ENCODE peak calls at places on chromosome 19, in nine cellular contexts. One of them, this sample, is unnamed.

GRCh38 chr19:28465317-28466086 is 747.4 kb downstream of the UQCRFS1 start:
- DNase-seq in esophagus muscularis mucosa: no peak
- DNase-seq in K562: no peak
- DNase-seq in brain microvascular endothelial cell: no peak
- DNase-seq in body of pancreas: no peak
- DNase-seq in A549: no peak
- DNase-seq in fibroblast of lung: peak
- DNase-seq in thoracic aorta: no peak
- DNase-seq in heart left ventricle: no peak
- DNase-seq in this sample: no peak

GRCh38 chr19:42250666-42251531 is 4.0 kb downstream of the ERF start:
- DNase-seq in esophagus muscularis mucosa: no peak
- DNase-seq in K562: no peak
- DNase-seq in brain microvascular endothelial cell: no peak
- DNase-seq in body of pancreas: peak
- DNase-seq in A549: no peak
- DNase-seq in fibroblast of lung: peak
- DNase-seq in thoracic aorta: no peak
- DNase-seq in heart left ventricle: peak
- DNase-seq in this sample: peak

GRCh38 chr19:18058208-18059009 is 28.3 kb downstream of the IL12RB1 start:
- DNase-seq in esophagus muscularis mucosa: peak
- DNase-seq in K562: peak
- DNase-seq in brain microvascular endothelial cell: peak
- DNase-seq in body of pancreas: peak
- DNase-seq in A549: peak
- DNase-seq in fibroblast of lung: peak
- DNase-seq in thoracic aorta: peak
- DNase-seq in heart left ventricle: peak
- DNase-seq in this sample: peak

GRCh38 chr19:14118165-14119051 is 846 bp upstream of the PRKACA start:
- DNase-seq in esophagus muscularis mucosa: peak
- DNase-seq in K562: no peak
- DNase-seq in brain microvascular endothelial cell: peak
- DNase-seq in body of pancreas: peak
- DNase-seq in A549: no peak
- DNase-seq in fibroblast of lung: peak
- DNase-seq in thoracic aorta: no peak
- DNase-seq in heart left ventricle: peak
- DNase-seq in this sample: peak

GRCh38 chr19:39031368-39032163 is 783 bp downstream of the FBXO27 start:
- DNase-seq in esophagus muscularis mucosa: peak
- DNase-seq in K562: peak
- DNase-seq in brain microvascular endothelial cell: peak
- DNase-seq in body of pancreas: peak
- DNase-seq in A549: peak
- DNase-seq in fibroblast of lung: peak
- DNase-seq in thoracic aorta: peak
- DNase-seq in heart left ventricle: peak
- DNase-seq in this sample: peak

GRCh38 chr19:7219056-7219455 is 75.2 kb downstream of the INSR start:
- DNase-seq in esophagus muscularis mucosa: no peak
- DNase-seq in K562: no peak
- DNase-seq in brain microvascular endothelial cell: no peak
- DNase-seq in body of pancreas: no peak
- DNase-seq in A549: no peak
- DNase-seq in fibroblast of lung: no peak
- DNase-seq in thoracic aorta: no peak
- DNase-seq in heart left ventricle: no peak
- DNase-seq in this sample: no peak

GRCh38 chr19:31418692-31419430 is 69.6 kb upstream of the TSHZ3 start:
- DNase-seq in esophagus muscularis mucosa: no peak
- DNase-seq in K562: no peak
- DNase-seq in brain microvascular endothelial cell: no peak
- DNase-seq in body of pancreas: no peak
- DNase-seq in A549: no peak
- DNase-seq in fibroblast of lung: no peak
- DNase-seq in thoracic aorta: no peak
- DNase-seq in heart left ventricle: no peak
- DNase-seq in this sample: no peak

GRCh38 chr19:18044825-18045304 is 36.9 kb downstream of the ARRDC2 start:
- DNase-seq in esophagus muscularis mucosa: no peak
- DNase-seq in K562: peak
- DNase-seq in brain microvascular endothelial cell: peak
- DNase-seq in body of pancreas: peak
- DNase-seq in A549: no peak
- DNase-seq in fibroblast of lung: peak
- DNase-seq in thoracic aorta: no peak
- DNase-seq in heart left ventricle: peak
- DNase-seq in this sample: peak

GRCh38 chr19:18379803-18380747 is 5.9 kb upstream of the GDF15 start:
- DNase-seq in esophagus muscularis mucosa: peak
- DNase-seq in K562: peak
- DNase-seq in brain microvascular endothelial cell: peak
- DNase-seq in body of pancreas: peak
- DNase-seq in A549: peak
- DNase-seq in fibroblast of lung: peak
- DNase-seq in thoracic aorta: peak
- DNase-seq in heart left ventricle: peak
- DNase-seq in this sample: no peak

GRCh38 chr19:19657397-19657783 is 6.1 kb downstream of the ATP13A1 start:
- DNase-seq in esophagus muscularis mucosa: no peak
- DNase-seq in K562: peak
- DNase-seq in brain microvascular endothelial cell: no peak
- DNase-seq in body of pancreas: no peak
- DNase-seq in A549: no peak
- DNase-seq in fibroblast of lung: peak
- DNase-seq in thoracic aorta: no peak
- DNase-seq in heart left ventricle: no peak
- DNase-seq in this sample: no peak

GRCh38 chr19:3710265-3710812 is 2.2 kb downstream of the TJP3 start:
- DNase-seq in esophagus muscularis mucosa: no peak
- DNase-seq in K562: peak
- DNase-seq in brain microvascular endothelial cell: peak
- DNase-seq in body of pancreas: peak
- DNase-seq in A549: peak
- DNase-seq in fibroblast of lung: peak
- DNase-seq in thoracic aorta: no peak
- DNase-seq in heart left ventricle: peak
- DNase-seq in this sample: no peak

GRCh38 chr19:8109455-8109854 is 39.9 kb downstream of the FBN3 start:
- DNase-seq in esophagus muscularis mucosa: no peak
- DNase-seq in K562: no peak
- DNase-seq in brain microvascular endothelial cell: no peak
- DNase-seq in body of pancreas: no peak
- DNase-seq in A549: no peak
- DNase-seq in fibroblast of lung: no peak
- DNase-seq in thoracic aorta: no peak
- DNase-seq in heart left ventricle: no peak
- DNase-seq in this sample: no peak

GRCh38 chr19:21460686-21461085 is 44.7 kb upstream of the ZNF429 start:
- DNase-seq in esophagus muscularis mucosa: no peak
- DNase-seq in K562: no peak
- DNase-seq in brain microvascular endothelial cell: no peak
- DNase-seq in body of pancreas: no peak
- DNase-seq in A549: no peak
- DNase-seq in fibroblast of lung: no peak
- DNase-seq in thoracic aorta: no peak
- DNase-seq in heart left ventricle: no peak
- DNase-seq in this sample: no peak

GRCh38 chr19:47157455-47158321 is 27.1 kb downstream of the SAE1 start:
- DNase-seq in esophagus muscularis mucosa: no peak
- DNase-seq in K562: peak
- DNase-seq in brain microvascular endothelial cell: peak
- DNase-seq in body of pancreas: peak
- DNase-seq in A549: no peak
- DNase-seq in fibroblast of lung: peak
- DNase-seq in thoracic aorta: peak
- DNase-seq in heart left ventricle: peak
- DNase-seq in this sample: no peak

GRCh38 chr19:43612374-43612773 is 486 bp downstream of the SRRM5 start:
- DNase-seq in esophagus muscularis mucosa: no peak
- DNase-seq in K562: no peak
- DNase-seq in brain microvascular endothelial cell: no peak
- DNase-seq in body of pancreas: no peak
- DNase-seq in A549: no peak
- DNase-seq in fibroblast of lung: no peak
- DNase-seq in thoracic aorta: no peak
- DNase-seq in heart left ventricle: no peak
- DNase-seq in this sample: no peak

GRCh38 chr19:47657719-47658118 is 48.8 kb downstream of the BICRA start:
- DNase-seq in esophagus muscularis mucosa: no peak
- DNase-seq in K562: no peak
- DNase-seq in brain microvascular endothelial cell: no peak
- DNase-seq in body of pancreas: no peak
- DNase-seq in A549: no peak
- DNase-seq in fibroblast of lung: no peak
- DNase-seq in thoracic aorta: no peak
- DNase-seq in heart left ventricle: no peak
- DNase-seq in this sample: no peak

GRCh38 chr19:51159656-51160055 is 17.6 kb downstream of the SIGLEC7 start:
- DNase-seq in esophagus muscularis mucosa: no peak
- DNase-seq in K562: no peak
- DNase-seq in brain microvascular endothelial cell: no peak
- DNase-seq in body of pancreas: no peak
- DNase-seq in A549: no peak
- DNase-seq in fibroblast of lung: no peak
- DNase-seq in thoracic aorta: no peak
- DNase-seq in heart left ventricle: no peak
- DNase-seq in this sample: no peak

GRCh38 chr19:2636897-2637683 is 65.4 kb downstream of the GNG7 start:
- DNase-seq in esophagus muscularis mucosa: no peak
- DNase-seq in K562: peak
- DNase-seq in brain microvascular endothelial cell: peak
- DNase-seq in body of pancreas: peak
- DNase-seq in A549: peak
- DNase-seq in fibroblast of lung: peak
- DNase-seq in thoracic aorta: no peak
- DNase-seq in heart left ventricle: no peak
- DNase-seq in this sample: peak

GRCh38 chr19:58209577-58209976 is 19.1 kb upstream of the ZNF544 start:
- DNase-seq in esophagus muscularis mucosa: no peak
- DNase-seq in K562: no peak
- DNase-seq in brain microvascular endothelial cell: no peak
- DNase-seq in body of pancreas: no peak
- DNase-seq in A549: no peak
- DNase-seq in fibroblast of lung: no peak
- DNase-seq in thoracic aorta: no peak
- DNase-seq in heart left ventricle: no peak
- DNase-seq in this sample: no peak

GRCh38 chr19:47305309-47305751 is 4.3 kb upstream of the C5AR1 start:
- DNase-seq in esophagus muscularis mucosa: peak
- DNase-seq in K562: peak
- DNase-seq in brain microvascular endothelial cell: peak
- DNase-seq in body of pancreas: peak
- DNase-seq in A549: peak
- DNase-seq in fibroblast of lung: peak
- DNase-seq in thoracic aorta: peak
- DNase-seq in heart left ventricle: peak
- DNase-seq in this sample: peak

GRCh38 chr19:45908956-45909355 is 5.6 kb downstream of the NANOS2 start:
- DNase-seq in esophagus muscularis mucosa: no peak
- DNase-seq in K562: no peak
- DNase-seq in brain microvascular endothelial cell: no peak
- DNase-seq in body of pancreas: no peak
- DNase-seq in A549: no peak
- DNase-seq in fibroblast of lung: peak
- DNase-seq in thoracic aorta: no peak
- DNase-seq in heart left ventricle: no peak
- DNase-seq in this sample: no peak
- TF ChIP-seq CTCF in esophagus muscularis mucosa: no peak
- TF ChIP-seq CTCF in K562: peak
- TF ChIP-seq CTCF in brain microvascular endothelial cell: no peak
- TF ChIP-seq CTCF in body of pancreas: no peak
- TF ChIP-seq CTCF in A549: no peak
- TF ChIP-seq CTCF in fibroblast of lung: no peak
- TF ChIP-seq CTCF in thoracic aorta: no peak
- TF ChIP-seq CTCF in heart left ventricle: no peak
- TF ChIP-seq CTCF in this sample: no peak

GRCh38 chr19:55216461-55217198 is 7.3 kb upstream of the PTPRH start:
- DNase-seq in esophagus muscularis mucosa: no peak
- DNase-seq in K562: peak
- DNase-seq in brain microvascular endothelial cell: peak
- DNase-seq in body of pancreas: peak
- DNase-seq in A549: peak
- DNase-seq in fibroblast of lung: peak
- DNase-seq in thoracic aorta: peak
- DNase-seq in heart left ventricle: peak
- DNase-seq in this sample: peak
- TF ChIP-seq CTCF in esophagus muscularis mucosa: no peak
- TF ChIP-seq CTCF in K562: no peak
- TF ChIP-seq CTCF in brain microvascular endothelial cell: peak
- TF ChIP-seq CTCF in body of pancreas: no peak
- TF ChIP-seq CTCF in A549: no peak
- TF ChIP-seq CTCF in fibroblast of lung: peak
- TF ChIP-seq CTCF in thoracic aorta: no peak
- TF ChIP-seq CTCF in heart left ventricle: no peak
- TF ChIP-seq CTCF in this sample: no peak

DNA sequence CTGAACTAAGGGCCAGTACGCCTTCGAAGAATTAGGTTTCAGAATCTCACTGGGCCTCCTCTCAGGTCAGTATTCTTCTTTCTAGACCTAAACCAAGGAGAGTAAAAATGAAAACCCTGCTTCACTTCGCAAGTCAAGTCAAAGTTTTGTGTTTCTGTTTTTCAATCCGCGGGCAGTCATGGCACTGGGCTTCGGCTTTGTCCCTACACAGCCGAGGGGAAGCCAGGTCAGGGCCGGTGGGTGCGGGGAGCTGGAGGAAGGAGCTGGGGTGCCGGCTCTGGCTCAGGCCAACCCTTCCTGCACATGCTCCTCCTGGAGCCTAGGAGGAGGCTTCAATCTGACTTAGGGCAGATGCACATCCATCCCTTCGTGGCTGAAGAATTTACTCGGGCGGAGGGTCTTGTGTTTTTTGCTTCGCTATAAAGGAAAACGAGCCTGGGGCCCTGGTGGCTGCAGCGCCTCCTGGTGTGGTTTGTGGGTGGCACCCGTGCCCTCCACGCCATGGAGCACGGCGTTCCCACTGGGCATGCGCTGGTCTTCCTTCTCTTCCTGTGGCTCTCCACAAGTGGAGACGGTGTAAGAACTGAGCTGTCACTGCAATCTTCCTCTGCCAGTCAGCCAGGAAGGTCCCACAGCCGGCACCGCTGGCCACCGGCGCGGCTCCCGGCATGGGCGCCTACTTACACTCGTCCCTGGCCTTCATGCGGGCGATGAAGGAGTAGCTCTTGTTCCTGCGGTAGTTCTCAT is 22.5 kb downstream of the C19orf44 start:
- DNase-seq in esophagus muscularis mucosa: no peak
- DNase-seq in K562: no peak
- DNase-seq in brain microvascular endothelial cell: no peak
- DNase-seq in body of pancreas: no peak
- DNase-seq in A549: no peak
- DNase-seq in fibroblast of lung: no peak
- DNase-seq in thoracic aorta: no peak
- DNase-seq in heart left ventricle: no peak
- DNase-seq in this sample: no peak
- TF ChIP-seq CTCF in esophagus muscularis mucosa: no peak
- TF ChIP-seq CTCF in K562: no peak
- TF ChIP-seq CTCF in brain microvascular endothelial cell: peak
- TF ChIP-seq CTCF in body of pancreas: no peak
- TF ChIP-seq CTCF in A549: no peak
- TF ChIP-seq CTCF in fibroblast of lung: peak
- TF ChIP-seq CTCF in thoracic aorta: no peak
- TF ChIP-seq CTCF in heart left ventricle: no peak
- TF ChIP-seq CTCF in this sample: no peak

GRCh38 chr19:5665781-5666513 is 14.4 kb downstream of the MICOS13 start:
- DNase-seq in esophagus muscularis mucosa: no peak
- DNase-seq in K562: no peak
- DNase-seq in brain microvascular endothelial cell: peak
- DNase-seq in body of pancreas: no peak
- DNase-seq in A549: peak
- DNase-seq in fibroblast of lung: peak
- DNase-seq in thoracic aorta: no peak
- DNase-seq in heart left ventricle: no peak
- DNase-seq in this sample: no peak
- TF ChIP-seq CTCF in esophagus muscularis mucosa: no peak
- TF ChIP-seq CTCF in K562: no peak
- TF ChIP-seq CTCF in brain microvascular endothelial cell: peak
- TF ChIP-seq CTCF in body of pancreas: no peak
- TF ChIP-seq CTCF in A549: no peak
- TF ChIP-seq CTCF in fibroblast of lung: peak
- TF ChIP-seq CTCF in thoracic aorta: no peak
- TF ChIP-seq CTCF in heart left ventricle: no peak
- TF ChIP-seq CTCF in this sample: no peak